ENCODE peak calls at places on chromosomes 7 and 10, in eight cellular contexts. Z is fibroblast of lung; X is mammary epithelial cell; U is thyroid gland; F is CD8-positive, alpha-beta T cell; R is endothelial cell of umbilical vein; I is A549; J is left lung. A is an unnamed sample.
A peak's percentile ranks its signal among the peaks of the same experiment; 100 is the strongest.

GRCh38 chr10:89301231-89301630 is 615 bp upstream of the IFIT2 start:
- DNase-seq in I (peak; percentile 13), U (peak; percentile 16), R (peak; percentile 46), J (no peak), F (no peak), Z (peak; percentile 61), X (peak; percentile 37), A (peak; percentile 37)

GRCh38 chr10:71580415-71580814 is 139.2 kb downstream of the C10orf105 start:
- DNase-seq in Z (no peak), I (no peak), U (no peak), J (no peak), X (no peak), F (no peak), R (no peak), A (no peak)

GRCh38 chr7:120703585-120704240 is 154.2 kb downstream of the TSPAN12 start:
- DNase-seq in U (no peak), I (no peak), X (no peak), F (no peak), J (no peak), Z (no peak), R (no peak), A (no peak)

GRCh38 chr10:23081891-23082290 is 13.5 kb upstream of the MSRB2 start:
- DNase-seq in R (peak; percentile 7), Z (peak; percentile 22), J (no peak), U (no peak), F (no peak), X (no peak), I (peak; percentile 51), A (peak; percentile 51)

GRCh38 chr10:102523250-102524029 is 19.7 kb downstream of the SUFU start:
- DNase-seq in Z (peak; percentile 51), J (no peak), F (no peak), U (no peak), I (no peak), X (no peak), R (no peak), A (no peak)

GRCh38 chr7:3301472-3301778 is 373 bp downstream of the SDK1 start:
- DNase-seq in R (no peak), J (no peak), X (no peak), F (no peak), Z (no peak), U (peak; percentile 3), I (no peak), A (no peak)

GRCh38 chr7:149197675-149198074 is 2.3 kb downstream of the ZNF282 start:
- DNase-seq in R (no peak), F (no peak), X (peak; percentile 73), U (no peak), Z (no peak), I (no peak), J (no peak), A (no peak)

GRCh38 chr7:157309990-157310668 is 26.7 kb upstream of the DNAJB6 start:
- DNase-seq in J (no peak), U (no peak), R (peak; percentile 28), F (no peak), Z (peak; percentile 85), X (peak; percentile 98), I (peak; percentile 63), A (no peak)

GRCh38 chr10:130022071-130022470 is 58.0 kb upstream of the EBF3 start:
- DNase-seq in X (no peak), J (no peak), U (no peak), I (no peak), F (no peak), Z (no peak), R (no peak), A (no peak)

GRCh38 chr10:47025540-47026300 is 114.5 kb downstream of the PTPN20 start:
- DNase-seq in F (peak; percentile 2), X (no peak), I (no peak), J (peak; percentile 45), U (no peak), Z (peak; percentile 25), R (no peak), A (no peak)

GRCh38 chr10:99926925-99927718 is 82.6 kb downstream of the DNMBP start:
- DNase-seq in J (no peak), I (peak; percentile 34), R (peak; percentile 91), F (no peak), U (peak; percentile 79), X (no peak), Z (peak; percentile 52), A (peak; percentile 75)

GRCh38 chr7:71173955-71174354 is 42.0 kb downstream of the GALNT17 start:
- DNase-seq in U (peak; percentile 72), F (no peak), R (no peak), J (no peak), X (no peak), I (no peak), Z (no peak), A (no peak)

GRCh38 chr10:73874267-73875138 is at the start of gene CAMK2G:
- DNase-seq in F (peak; percentile 80), J (peak; percentile 92), I (peak; percentile 81), Z (peak; percentile 81), X (peak; percentile 81), U (peak; percentile 85), R (peak; percentile 71), A (peak; percentile 91)

GRCh38 chr7:88635149-88635548 is 124.4 kb upstream of the ZNF804B start:
- DNase-seq in R (no peak), F (no peak), X (no peak), I (no peak), U (no peak), J (no peak), Z (no peak), A (no peak)

GRCh38 chr7:130290745-130291144 is 2.2 kb upstream of the CPA4 start:
- DNase-seq in J (no peak), U (no peak), I (peak; percentile 51), Z (peak; percentile 33), R (no peak), X (peak; percentile 92), F (no peak), A (no peak)

GRCh38 chr10:44058259-44058658 is 326.6 kb downstream of the CXCL12 start:
- DNase-seq in I (no peak), J (no peak), Z (no peak), F (no peak), U (no peak), X (no peak), R (no peak), A (no peak)

GRCh38 chr10:13102002-13102794 is 2.2 kb downstream of the OPTN start:
- DNase-seq in R (no peak), J (no peak), X (no peak), U (no peak), F (no peak), I (no peak), Z (peak; percentile 56), A (no peak)

GRCh38 chr10:13100349-13101294 is 659 bp downstream of the OPTN start:
- DNase-seq in Z (peak; percentile 19), R (peak; percentile 53), X (peak; percentile 42), I (peak; percentile 41), J (peak; percentile 37), F (peak; percentile 28), U (peak; percentile 24), A (no peak)

GRCh38 chr10:13095929-13096328 is 4.0 kb upstream of the OPTN start:
- DNase-seq in J (no peak), U (no peak), X (no peak), R (no peak), I (no peak), Z (no peak), F (no peak), A (no peak)

GRCh38 chr10:13099666-13100348 is at the start of gene OPTN:
- DNase-seq in Z (peak; percentile 83), J (peak; percentile 78), X (peak; percentile 82), R (peak; percentile 88), U (peak; percentile 73), F (peak; percentile 76), I (peak; percentile 87), A (peak; percentile 87)

GRCh38 chr10:13099144-13099665 is 758 bp upstream of the OPTN start:
- DNase-seq in X (peak; percentile 71), F (peak; percentile 47), Z (peak; percentile 65), U (peak; percentile 22), I (peak; percentile 84), J (peak; percentile 48), R (no peak), A (peak; percentile 63)
- TF ChIP-seq CTCF in X (peak; percentile 35), F (no peak), Z (peak; percentile 65), U (no peak), I (no peak), J (peak; percentile 12), R (no peak), A (peak; percentile 38)

GRCh38 chr10:48219194-48219593 is 55.3 kb downstream of the FRMPD2 start:
- DNase-seq in J (no peak), U (no peak), R (no peak), F (no peak), Z (no peak), X (no peak), I (no peak), A (no peak)

GRCh38 chr10:48215983-48216505 is 58.5 kb downstream of the FRMPD2 start:
- DNase-seq in I (no peak), F (no peak), X (no peak), U (no peak), R (no peak), J (no peak), Z (no peak), A (no peak)

GRCh38 chr10:48214701-48215100 is 59.8 kb downstream of the FRMPD2 start:
- DNase-seq in I (no peak), R (no peak), U (no peak), Z (no peak), J (no peak), F (no peak), X (no peak), A (peak; percentile 23)

GRCh38 chr10:48215148-48215982 is 59.1 kb downstream of the FRMPD2 start:
- DNase-seq in I (peak; percentile 46), J (no peak), F (peak; percentile 23), R (peak; percentile 57), X (peak; percentile 69), Z (peak; percentile 30), U (peak; percentile 66), A (peak; percentile 75)

GRCh38 chr10:48216744-48217143 is 57.8 kb downstream of the FRMPD2 start:
- DNase-seq in Z (no peak), F (no peak), I (no peak), X (no peak), R (no peak), J (no peak), U (no peak), A (no peak)
- H3K4me1 ChIP-seq in Z (no peaks in the 10 kb centered on the region), F (no peaks in the 10 kb centered on the region), I (no peaks in the 10 kb centered on the region), X (peaks cover 5% of the 10 kb centered on the region), R (no peaks in the 10 kb centered on the region), J (no peaks in the 10 kb centered on the region), U (no peaks in the 10 kb centered on the region), A (peaks cover 5% of the 10 kb centered on the region)

DNA sequence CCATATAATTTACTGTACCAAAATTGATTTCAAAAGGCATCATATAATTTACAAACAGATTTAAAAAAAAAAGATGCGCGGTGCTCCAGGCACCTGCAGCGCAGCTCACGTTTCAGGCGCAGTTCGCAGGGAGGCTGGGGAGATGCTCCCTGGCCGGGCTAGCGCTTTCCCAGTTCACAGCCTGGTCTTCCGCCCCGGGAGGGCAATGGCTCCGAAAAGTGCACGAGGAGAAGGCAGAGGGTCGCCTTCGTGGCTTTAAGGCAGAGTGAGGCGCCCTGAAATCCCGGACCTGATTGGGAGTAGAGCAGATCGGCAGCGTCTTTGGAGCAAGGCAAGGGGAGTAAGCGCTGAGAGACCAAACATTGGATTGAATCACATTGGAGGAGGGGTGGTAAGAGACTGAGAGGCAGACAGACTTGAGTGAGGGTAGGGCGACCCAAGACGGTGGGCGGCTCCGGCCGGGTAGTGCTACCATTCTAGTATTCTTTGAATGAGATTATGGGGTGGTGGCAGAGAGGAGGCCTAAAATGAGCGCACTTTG is 1.5 kb downstream of the NEUROG3 start:
- DNase-seq in U (no peak), I (no peak), Z (no peak), R (no peak), J (no peak), X (no peak), F (no peak), A (no peak)
- H3K4me3 ChIP-seq in U (no peak overlapping the region), I (no peak overlapping the region), Z (no peak overlapping the region), R (no peak overlapping the region), J (no peak overlapping the region), X (no peak overlapping the region), F (peak overlapping the region; percentile 77), A (no peak overlapping the region)

GRCh38 chr7:105439174-105439893 is 50.6 kb upstream of the SRPK2 start:
- DNase-seq in U (peak; percentile 17), R (peak; percentile 92), F (no peak), Z (peak; percentile 49), X (peak; percentile 95), I (peak; percentile 65), J (no peak), A (peak; percentile 54)
- TF ChIP-seq CTCF in U (no peak), R (no peak), F (no peak), Z (no peak), X (no peak), I (no peak), J (no peak), A (no peak)